ENCODE peak calls at places on chromosomes 6 and 20, in nine cellular contexts. E is H7; U is NCI-H748 treated with DMSO at 0.1 percent for 48 hours; Q is activated naive CD4-positive, alpha-beta T cell; L is fibroblast of pulmonary artery; B is stimulated activated naive CD8-positive, alpha-beta T cell treated with anti-CD3 and anti-CD28 coated beads, Interleukin-15, amount 100 ng/mL, for 72 hours; G is astrocyte of the spinal cord; T is GM20000; M is kidney tubule cell. V is an unnamed sample.

GRCh38 chr6:87730310-87730709 is 28.3 kb upstream of the AKIRIN2 start:
- DNase-seq in E (no peak), U (no peak), Q (no peak), L (no peak), B (no peak), G (peak; percentile 29), T (no peak), M (peak; percentile 39), V (no peak)

GRCh38 chr6:3805448-3806123 is 43.6 kb upstream of the FAM50B start:
- DNase-seq in E (no peak), U (no peak), Q (no peak), L (peak; percentile 92), B (no peak), G (no peak), T (no peak), M (no peak), V (no peak)

GRCh38 chr20:51574248-51575033 is 31.9 kb upstream of the NFATC2 start:
- DNase-seq in E (no peak), U (no peak), Q (no peak), L (no peak), B (no peak), G (no peak), T (no peak), M (no peak), V (no peak)

GRCh38 chr20:15039088-15039762 is 701.8 kb upstream of the FLRT3 start:
- DNase-seq in E (no peak), U (no peak), Q (no peak), L (no peak), B (no peak), G (no peak), T (no peak), M (peak; percentile 41), V (no peak)

GRCh38 chr6:107843400-107843799 is 19.3 kb upstream of the SCML4 start:
- DNase-seq in E (no peak), U (no peak), Q (no peak), L (no peak), B (no peak), G (no peak), T (no peak), M (no peak), V (no peak)

GRCh38 chr6:71496018-71496800 is 207.6 kb downstream of the OGFRL1 start:
- DNase-seq in E (no peak), U (no peak), Q (no peak), L (peak; percentile 39), B (no peak), G (peak; percentile 48), T (peak; percentile 28), M (no peak), V (no peak)

GRCh38 chr20:63913768-63914167 is 18.8 kb downstream of the DNAJC5 start:
- DNase-seq in E (no peak), U (no peak), Q (no peak), L (no peak), B (no peak), G (no peak), T (no peak), M (no peak), V (no peak)

GRCh38 chr20:61980647-61981583 is 84.8 kb downstream of the TAF4 start:
- DNase-seq in E (peak; percentile 75), U (no peak), Q (no peak), L (peak; percentile 53), B (peak; percentile 31), G (peak; percentile 22), T (no peak), M (peak; percentile 23), V (no peak)

GRCh38 chr6:69917834-69918233 is 51.5 kb downstream of the COL19A1 start:
- DNase-seq in E (no peak), U (no peak), Q (no peak), L (peak; percentile 54), B (no peak), G (peak; percentile 81), T (peak; percentile 3), M (peak; percentile 98), V (no peak)

GRCh38 chr6:64750910-64751309 is 956.1 kb downstream of the EYS start:
- DNase-seq in E (no peak), U (no peak), Q (no peak), L (no peak), B (no peak), G (no peak), T (no peak), M (no peak), V (no peak)

GRCh38 chr20:1663917-1664316 is 6.3 kb upstream of the SIRPG start:
- DNase-seq in E (no peak), U (no peak), Q (no peak), L (no peak), B (no peak), G (no peak), T (no peak), M (peak; percentile 9), V (no peak)

GRCh38 chr6:27288136-27289044 is 23.7 kb downstream of the POM121L2 start:
- DNase-seq in E (peak; percentile 57), U (peak; percentile 26), Q (no peak), L (no peak), B (no peak), G (no peak), T (no peak), M (peak; percentile 29), V (no peak)

GRCh38 chr6:21476054-21476552 is 117.4 kb upstream of the SOX4 start:
- DNase-seq in E (no peak), U (no peak), Q (no peak), L (no peak), B (no peak), G (no peak), T (no peak), M (no peak), V (no peak)

GRCh38 chr6:150229775-150230561 is 87.1 kb downstream of the PPP1R14C start:
- DNase-seq in E (no peak), U (no peak), Q (no peak), L (no peak), B (no peak), G (no peak), T (no peak), M (peak; percentile 84), V (no peak)

GRCh38 chr6:116741571-116741970 is 23.9 kb downstream of the FAM162B start:
- DNase-seq in E (no peak), U (no peak), Q (no peak), L (peak; percentile 10), B (no peak), G (no peak), T (no peak), M (no peak), V (no peak)

GRCh38 chr6:46172176-46172575 is 1.4 kb upstream of the ENPP5 start:
- DNase-seq in E (no peak), U (no peak), Q (no peak), L (no peak), B (no peak), G (no peak), T (no peak), M (no peak), V (no peak)

GRCh38 chr20:37803476-37804307 is 99.2 kb upstream of the VSTM2L start:
- DNase-seq in E (no peak), U (no peak), Q (no peak), L (no peak), B (no peak), G (no peak), T (peak; percentile 61), M (no peak), V (no peak)

GRCh38 chr20:58636396-58636982 is 14.6 kb upstream of the STX16 start:
- DNase-seq in E (no peak), U (no peak), Q (no peak), L (no peak), B (no peak), G (no peak), T (no peak), M (no peak), V (no peak)

GRCh38 chr6:2980465-2980855 is 9.1 kb upstream of the SERPINB6 start:
- DNase-seq in E (no peak), U (no peak), Q (no peak), L (no peak), B (no peak), G (no peak), T (no peak), M (no peak), V (no peak)

GRCh38 chr6:42963855-42964605 is 3.5 kb downstream of the GNMT start:
- DNase-seq in E (peak; percentile 92), U (no peak), Q (peak; percentile 7), L (peak; percentile 70), B (peak; percentile 35), G (peak; percentile 35), T (no peak), M (peak; percentile 30), V (no peak)

GRCh38 chr6:73969982-73970960 is 274.3 kb downstream of the CD109 start:
- DNase-seq in E (no peak), U (no peak), Q (no peak), L (peak; percentile 72), B (no peak), G (peak; percentile 67), T (no peak), M (peak; percentile 47), V (peak; percentile 10)

GRCh38 chr20:16846011-16846410 is 97.9 kb downstream of the OTOR start:
- DNase-seq in E (no peak), U (no peak), Q (no peak), L (no peak), B (no peak), G (no peak), T (no peak), M (peak; percentile 93), V (no peak)

GRCh38 chr6:140729521-140729920 is 1355.1 kb upstream of the CITED2 start:
- DNase-seq in E (no peak), U (no peak), Q (no peak), L (no peak), B (no peak), G (no peak), T (no peak), M (no peak), V (no peak)

GRCh38 chr6:156658186-156658585 is 119.0 kb upstream of the ARID1B start:
- DNase-seq in E (no peak), U (no peak), Q (no peak), L (peak; percentile 95), B (no peak), G (peak; percentile 88), T (no peak), M (peak; percentile 10), V (no peak)

GRCh38 chr20:36779656-36780025 is 6.1 kb upstream of the DSN1 start:
- DNase-seq in E (peak; percentile 81), U (no peak), Q (no peak), L (no peak), B (no peak), G (no peak), T (no peak), M (no peak), V (no peak)

GRCh38 chr20:47543006-47543431 is 41.3 kb downstream of the NCOA3 start:
- DNase-seq in E (no peak), U (no peak), Q (no peak), L (no peak), B (no peak), G (peak; percentile 22), T (peak; percentile 34), M (peak; percentile 65), V (no peak)

GRCh38 chr6:159047896-159048685 is 3.3 kb upstream of the TAGAP start:
- DNase-seq in E (no peak), U (no peak), Q (no peak), L (no peak), B (no peak), G (no peak), T (no peak), M (no peak), V (no peak)

GRCh38 chr6:130969807-130970491 is 93.1 kb downstream of the EPB41L2 start:
- DNase-seq in E (no peak), U (no peak), Q (no peak), L (peak; percentile 74), B (no peak), G (peak; percentile 39), T (no peak), M (no peak), V (no peak)

GRCh38 chr6:154249499-154250298 is 106.9 kb downstream of the IPCEF1 start:
- DNase-seq in E (no peak), U (no peak), Q (no peak), L (no peak), B (peak; percentile 52), G (no peak), T (peak; percentile 61), M (peak; percentile 69), V (no peak)

GRCh38 chr20:56222201-56222600 is 26.3 kb upstream of the MC3R start:
- DNase-seq in E (no peak), U (no peak), Q (no peak), L (no peak), B (no peak), G (peak; percentile 45), T (no peak), M (peak; percentile 83), V (no peak)

GRCh38 chr20:63694596-63695418 is 1.6 kb upstream of the TNFRSF6B start:
- DNase-seq in E (peak; percentile 69), U (no peak), Q (no peak), L (no peak), B (no peak), G (no peak), T (no peak), M (no peak), V (no peak)